ENCODE peak calls at places on chromosome 16, in six cellular contexts. One of them, this sample, is unnamed.

GRCh38 chr16:77868052-77868451 is 79.7 kb downstream of the VAT1L start:
- DNase-seq in GM12891: no peak
- DNase-seq in transverse colon: no peak
- DNase-seq in stomach: no peak
- DNase-seq in vagina: no peak
- DNase-seq in sigmoid colon: no peak
- DNase-seq in this sample: no peak

GRCh38 chr16:85384831-85385462 is 228.2 kb upstream of the GSE1 start:
- DNase-seq in vagina: no peak
- DNase-seq in transverse colon: peak; percentile 72
- DNase-seq in stomach: peak; percentile 55
- DNase-seq in GM12891: no peak
- DNase-seq in sigmoid colon: peak; percentile 62
- DNase-seq in this sample: no peak

GRCh38 chr16:49952386-49952785 is 72.6 kb upstream of the CNEP1R1 start:
- DNase-seq in transverse colon: no peak
- DNase-seq in sigmoid colon: peak; percentile 2
- DNase-seq in stomach: no peak
- DNase-seq in GM12891: no peak
- DNase-seq in vagina: no peak
- DNase-seq in this sample: no peak

GRCh38 chr16:71723537-71724319 is 773 bp downstream of the PHLPP2 start:
- DNase-seq in vagina: no peak
- DNase-seq in stomach: peak; percentile 85
- DNase-seq in sigmoid colon: peak; percentile 87
- DNase-seq in GM12891: peak; percentile 72
- DNase-seq in transverse colon: peak; percentile 85
- DNase-seq in this sample: peak; percentile 72

GRCh38 chr16:13307861-13308260 is 406.5 kb downstream of the SHISA9 start:
- DNase-seq in transverse colon: no peak
- DNase-seq in sigmoid colon: no peak
- DNase-seq in vagina: no peak
- DNase-seq in GM12891: no peak
- DNase-seq in stomach: no peak
- DNase-seq in this sample: no peak

GRCh38 chr16:86722970-86723369 is 144.6 kb downstream of the FOXL1 start:
- DNase-seq in GM12891: no peak
- DNase-seq in stomach: no peak
- DNase-seq in transverse colon: no peak
- DNase-seq in vagina: no peak
- DNase-seq in sigmoid colon: no peak
- DNase-seq in this sample: no peak

GRCh38 chr16:79605999-79606398 is 5.5 kb upstream of the MAF start:
- DNase-seq in GM12891: peak; percentile 30
- DNase-seq in stomach: no peak
- DNase-seq in sigmoid colon: no peak
- DNase-seq in transverse colon: no peak
- DNase-seq in vagina: peak; percentile 84
- DNase-seq in this sample: no peak

GRCh38 chr16:85524630-85525463 is 88.3 kb upstream of the GSE1 start:
- DNase-seq in vagina: no peak
- DNase-seq in stomach: peak; percentile 53
- DNase-seq in transverse colon: no peak
- DNase-seq in sigmoid colon: peak; percentile 81
- DNase-seq in GM12891: no peak
- DNase-seq in this sample: no peak

GRCh38 chr16:66741131-66741900 is 10.1 kb downstream of the DYNC1LI2 start:
- DNase-seq in vagina: no peak
- DNase-seq in GM12891: no peak
- DNase-seq in stomach: peak; percentile 91
- DNase-seq in transverse colon: peak; percentile 89
- DNase-seq in sigmoid colon: peak; percentile 96
- DNase-seq in this sample: no peak

GRCh38 chr16:23987443-23987842 is 151.7 kb downstream of the PRKCB start:
- DNase-seq in transverse colon: no peak
- DNase-seq in sigmoid colon: no peak
- DNase-seq in vagina: no peak
- DNase-seq in GM12891: no peak
- DNase-seq in stomach: no peak
- DNase-seq in this sample: peak; percentile 31

GRCh38 chr16:85370881-85371651 is 242.1 kb upstream of the GSE1 start:
- DNase-seq in stomach: peak; percentile 88
- DNase-seq in transverse colon: peak; percentile 83
- DNase-seq in GM12891: no peak
- DNase-seq in vagina: no peak
- DNase-seq in sigmoid colon: peak; percentile 89
- DNase-seq in this sample: no peak

GRCh38 chr16:63617990-63618763 is 1503.7 kb downstream of the CDH11 start:
- DNase-seq in GM12891: no peak
- DNase-seq in sigmoid colon: no peak
- DNase-seq in stomach: no peak
- DNase-seq in vagina: no peak
- DNase-seq in transverse colon: no peak
- DNase-seq in this sample: no peak

GRCh38 chr16:27824006-27824405 is 239.5 kb downstream of the GSG1L start:
- DNase-seq in vagina: no peak
- DNase-seq in sigmoid colon: peak; percentile 45
- DNase-seq in transverse colon: no peak
- DNase-seq in GM12891: no peak
- DNase-seq in stomach: no peak
- DNase-seq in this sample: no peak

GRCh38 chr16:49405123-49405522 is 31.5 kb downstream of the C16orf78 start:
- DNase-seq in vagina: no peak
- DNase-seq in stomach: no peak
- DNase-seq in transverse colon: no peak
- DNase-seq in GM12891: no peak
- DNase-seq in sigmoid colon: no peak
- DNase-seq in this sample: no peak

GRCh38 chr16:89495121-89495520 is 4.8 kb upstream of the ANKRD11 start:
- DNase-seq in transverse colon: no peak
- DNase-seq in sigmoid colon: no peak
- DNase-seq in vagina: no peak
- DNase-seq in GM12891: no peak
- DNase-seq in stomach: no peak
- DNase-seq in this sample: no peak

GRCh38 chr16:86316967-86317616 is 193.2 kb upstream of the FOXF1 start:
- DNase-seq in stomach: no peak
- DNase-seq in transverse colon: no peak
- DNase-seq in GM12891: no peak
- DNase-seq in sigmoid colon: no peak
- DNase-seq in vagina: no peak
- DNase-seq in this sample: no peak

DNA sequence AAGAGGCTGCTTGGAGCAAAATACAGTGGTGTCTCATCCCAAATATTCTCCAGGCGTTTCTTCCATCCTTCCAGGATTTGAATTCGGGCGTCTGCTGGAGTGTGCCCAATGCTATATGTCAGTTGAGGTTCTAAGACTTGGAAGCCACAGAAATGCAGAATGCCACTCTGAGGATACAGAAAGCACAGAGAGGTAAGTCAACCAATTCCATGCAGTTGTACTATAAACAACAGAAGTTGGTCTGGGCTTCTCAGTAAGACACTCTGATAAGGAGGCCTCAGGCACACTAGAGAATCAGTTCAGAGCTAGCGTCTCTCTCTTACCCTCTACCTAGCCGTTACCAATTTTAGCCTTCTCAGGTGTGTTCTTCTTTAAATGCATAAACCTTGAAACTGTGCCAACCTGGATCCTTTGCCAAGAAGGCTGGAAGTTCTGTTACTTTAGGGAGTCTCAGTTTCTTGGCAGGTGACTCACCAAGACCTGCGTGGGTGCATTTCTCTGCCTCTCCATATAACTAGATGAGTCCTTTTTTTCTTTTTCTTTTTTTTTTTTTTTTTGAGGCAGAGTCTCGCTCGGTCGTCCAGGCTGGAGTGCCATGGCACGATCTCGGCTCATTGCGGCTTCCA is 15.1 kb downstream of the NQO1 start:
- DNase-seq in stomach: peak; percentile 85
- DNase-seq in sigmoid colon: no peak
- DNase-seq in transverse colon: peak; percentile 56
- DNase-seq in GM12891: no peak
- DNase-seq in vagina: no peak
- DNase-seq in this sample: no peak
- TF ChIP-seq POLR2AphosphoS5 in stomach: no peak
- TF ChIP-seq POLR2AphosphoS5 in sigmoid colon: no peak
- TF ChIP-seq POLR2AphosphoS5 in transverse colon: no peak
- TF ChIP-seq POLR2AphosphoS5 in GM12891: no peak
- TF ChIP-seq POLR2AphosphoS5 in vagina: peak; percentile 26
- TF ChIP-seq POLR2AphosphoS5 in this sample: no peak

DNA sequence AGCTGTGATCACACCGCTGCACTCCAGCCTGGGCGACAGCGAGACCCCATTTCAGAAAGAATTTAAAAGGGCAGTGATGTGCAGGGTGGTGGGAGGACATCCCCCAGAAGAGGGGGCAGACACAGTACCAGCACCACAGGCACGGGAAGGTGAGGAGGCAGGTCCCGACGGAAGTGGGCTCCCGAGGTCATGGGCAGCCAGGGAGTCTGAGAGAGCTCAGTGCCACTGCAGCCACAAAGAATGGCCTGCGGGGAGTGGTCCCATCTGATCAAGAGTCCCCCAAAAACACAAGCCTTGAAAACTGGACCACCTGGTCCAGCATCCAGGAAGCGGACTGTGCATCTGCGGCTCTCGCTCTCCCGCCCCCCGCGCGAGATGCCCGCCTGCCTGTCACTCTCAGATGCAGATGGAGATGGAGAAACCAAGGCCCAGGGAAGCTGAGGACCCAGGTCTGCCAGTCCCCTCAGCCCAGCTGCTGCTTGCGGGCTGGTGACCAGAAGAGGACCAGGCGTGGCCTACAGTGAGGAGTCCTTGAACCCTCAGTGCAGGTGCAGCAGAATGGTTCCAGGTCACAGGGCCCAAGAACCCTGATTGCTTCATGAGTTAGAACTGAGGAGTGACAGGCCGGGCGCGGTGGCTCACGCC is 4.3 kb upstream of the CAPN15 start:
- DNase-seq in transverse colon: no peak
- DNase-seq in GM12891: no peak
- DNase-seq in stomach: no peak
- DNase-seq in sigmoid colon: no peak
- DNase-seq in vagina: no peak
- DNase-seq in this sample: no peak
- TF ChIP-seq POLR2AphosphoS5 in transverse colon: no peak
- TF ChIP-seq POLR2AphosphoS5 in GM12891: no peak
- TF ChIP-seq POLR2AphosphoS5 in stomach: no peak
- TF ChIP-seq POLR2AphosphoS5 in sigmoid colon: no peak
- TF ChIP-seq POLR2AphosphoS5 in vagina: no peak
- TF ChIP-seq POLR2AphosphoS5 in this sample: no peak

GRCh38 chr16:19680972-19681371 is 37.1 kb downstream of the KNOP1 start:
- DNase-seq in stomach: no peak
- DNase-seq in vagina: no peak
- DNase-seq in transverse colon: no peak
- DNase-seq in sigmoid colon: no peak
- DNase-seq in GM12891: no peak
- DNase-seq in this sample: no peak

GRCh38 chr16:19685176-19685575 is 32.9 kb downstream of the KNOP1 start:
- DNase-seq in transverse colon: no peak
- DNase-seq in sigmoid colon: no peak
- DNase-seq in vagina: no peak
- DNase-seq in stomach: no peak
- DNase-seq in GM12891: no peak
- DNase-seq in this sample: no peak

GRCh38 chr16:19687279-19687678 is 30.7 kb downstream of the KNOP1 start:
- DNase-seq in stomach: no peak
- DNase-seq in transverse colon: no peak
- DNase-seq in sigmoid colon: no peak
- DNase-seq in GM12891: no peak
- DNase-seq in vagina: no peak
- DNase-seq in this sample: no peak

GRCh38 chr16:19681637-19682036 is 36.4 kb downstream of the KNOP1 start:
- DNase-seq in stomach: no peak
- DNase-seq in GM12891: no peak
- DNase-seq in sigmoid colon: no peak
- DNase-seq in vagina: no peak
- DNase-seq in transverse colon: no peak
- DNase-seq in this sample: no peak

GRCh38 chr16:19683453-19684236 is 34.4 kb downstream of the KNOP1 start:
- DNase-seq in sigmoid colon: no peak
- DNase-seq in transverse colon: no peak
- DNase-seq in GM12891: no peak
- DNase-seq in vagina: no peak
- DNase-seq in stomach: no peak
- DNase-seq in this sample: no peak
- TF ChIP-seq POLR2AphosphoS5 in sigmoid colon: no peak
- TF ChIP-seq POLR2AphosphoS5 in transverse colon: no peak
- TF ChIP-seq POLR2AphosphoS5 in GM12891: no peak
- TF ChIP-seq POLR2AphosphoS5 in vagina: no peak
- TF ChIP-seq POLR2AphosphoS5 in stomach: no peak
- TF ChIP-seq POLR2AphosphoS5 in this sample: no peak

GRCh38 chr16:30070490-30070889 is 4.9 kb downstream of the ALDOA start:
- DNase-seq in GM12891: no peak
- DNase-seq in transverse colon: no peak
- DNase-seq in sigmoid colon: no peak
- DNase-seq in stomach: no peak
- DNase-seq in vagina: no peak
- DNase-seq in this sample: no peak

GRCh38 chr16:30068750-30069574 is 3.4 kb downstream of the ALDOA start:
- DNase-seq in stomach: no peak
- DNase-seq in GM12891: no peak
- DNase-seq in transverse colon: peak; percentile 28
- DNase-seq in sigmoid colon: no peak
- DNase-seq in vagina: no peak
- DNase-seq in this sample: no peak

GRCh38 chr16:30068333-30068732 is 2.8 kb downstream of the ALDOA start:
- DNase-seq in stomach: no peak
- DNase-seq in GM12891: no peak
- DNase-seq in sigmoid colon: no peak
- DNase-seq in vagina: no peak
- DNase-seq in transverse colon: no peak
- DNase-seq in this sample: no peak

GRCh38 chr16:30067584-30067916 is 2.0 kb downstream of the ALDOA start:
- DNase-seq in GM12891: no peak
- DNase-seq in sigmoid colon: no peak
- DNase-seq in transverse colon: no peak
- DNase-seq in stomach: no peak
- DNase-seq in vagina: no peak
- DNase-seq in this sample: no peak

DNA sequence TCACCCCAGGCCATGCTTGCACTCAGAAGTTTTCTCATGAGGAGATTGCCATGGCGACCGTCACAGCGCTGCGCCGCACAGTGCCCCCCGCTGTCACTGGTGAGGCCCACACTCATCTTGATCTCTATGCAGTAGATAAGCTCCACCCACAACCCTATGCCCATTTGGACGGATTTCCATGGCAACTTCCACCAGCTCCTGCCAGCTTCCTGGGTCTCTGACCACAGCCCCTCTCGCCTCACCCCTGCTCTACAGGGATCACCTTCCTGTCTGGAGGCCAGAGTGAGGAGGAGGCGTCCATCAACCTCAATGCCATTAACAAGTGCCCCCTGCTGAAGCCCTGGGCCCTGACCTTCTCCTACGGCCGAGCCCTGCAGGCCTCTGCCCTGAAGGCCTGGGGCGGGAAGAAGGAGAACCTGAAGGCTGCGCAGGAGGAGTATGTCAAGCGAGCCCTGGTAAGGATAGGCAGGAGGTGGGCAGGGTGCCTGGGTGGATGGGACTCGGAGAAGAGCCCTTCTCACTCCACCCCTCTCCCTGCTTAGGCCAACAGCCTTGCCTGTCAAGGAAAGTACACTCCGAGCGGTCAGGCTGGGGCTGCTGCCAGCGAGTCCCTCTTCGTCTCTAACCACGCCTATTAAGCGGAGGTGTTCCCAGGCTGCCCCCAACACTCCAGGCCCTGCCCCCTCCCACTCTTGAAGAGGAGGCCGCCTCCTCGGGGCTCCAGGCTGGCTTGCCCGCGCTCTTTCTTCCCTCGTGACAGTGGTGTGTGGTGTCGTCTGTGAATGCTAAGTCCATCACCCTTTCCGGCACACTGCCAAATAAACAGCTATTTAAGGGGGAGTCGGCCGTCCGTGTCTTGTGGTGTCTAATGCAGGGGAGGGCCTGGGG is 4.3 kb downstream of the ALDOA start:
- DNase-seq in stomach: no peak
- DNase-seq in transverse colon: no peak
- DNase-seq in vagina: no peak
- DNase-seq in sigmoid colon: peak; percentile 89
- DNase-seq in GM12891: no peak
- DNase-seq in this sample: no peak
- TF ChIP-seq POLR2AphosphoS5 in stomach: no peak
- TF ChIP-seq POLR2AphosphoS5 in transverse colon: no peak
- TF ChIP-seq POLR2AphosphoS5 in vagina: no peak
- TF ChIP-seq POLR2AphosphoS5 in sigmoid colon: no peak
- TF ChIP-seq POLR2AphosphoS5 in GM12891: no peak
- TF ChIP-seq POLR2AphosphoS5 in this sample: peak; percentile 21

This sample was measured in GM12892.